ENCODE peak calls at places on chromosomes 12 and 14, in four cellular contexts. One of them, this sample, is unnamed.

GRCh38 chr14:20469890-20470858 is 968 bp downstream of the PNP start:
- DNase-seq in stomach: peak; percentile 40
- DNase-seq in SK-N-SH: peak; percentile 24
- DNase-seq in Panc1: peak; percentile 63
- DNase-seq in this sample: no peak

GRCh38 chr12:91382081-91382543 is 199.5 kb upstream of the DCN start:
- DNase-seq in stomach: peak; percentile 87
- DNase-seq in SK-N-SH: peak; percentile 22
- DNase-seq in Panc1: peak; percentile 53
- DNase-seq in this sample: peak; percentile 82

GRCh38 chr14:45893127-45893526 is 640.1 kb upstream of the MIS18BP1 start:
- DNase-seq in stomach: no peak
- DNase-seq in SK-N-SH: no peak
- DNase-seq in Panc1: no peak
- DNase-seq in this sample: no peak

GRCh38 chr12:31570880-31571279 is 20.1 kb downstream of the DENND5B start:
- DNase-seq in stomach: no peak
- DNase-seq in SK-N-SH: no peak
- DNase-seq in Panc1: no peak
- DNase-seq in this sample: no peak

GRCh38 chr14:93049867-93050331 is 65.8 kb downstream of the ITPK1 start:
- DNase-seq in stomach: peak; percentile 44
- DNase-seq in SK-N-SH: no peak
- DNase-seq in Panc1: no peak
- DNase-seq in this sample: peak; percentile 54

GRCh38 chr14:103185051-103186027 is 62.1 kb downstream of the TNFAIP2 start:
- DNase-seq in stomach: no peak
- DNase-seq in SK-N-SH: peak; percentile 65
- DNase-seq in Panc1: peak; percentile 32
- DNase-seq in this sample: no peak

GRCh38 chr12:6033546-6033945 is 88.5 kb upstream of the ANO2 start:
- DNase-seq in stomach: no peak
- DNase-seq in SK-N-SH: no peak
- DNase-seq in Panc1: no peak
- DNase-seq in this sample: no peak

GRCh38 chr12:42625611-42626010 is 36.1 kb upstream of the PRICKLE1 start:
- DNase-seq in stomach: no peak
- DNase-seq in SK-N-SH: peak; percentile 35
- DNase-seq in Panc1: no peak
- DNase-seq in this sample: no peak

GRCh38 chr14:105168496-105168978 is at the start of gene JAG2:
- DNase-seq in stomach: peak; percentile 67
- DNase-seq in SK-N-SH: peak; percentile 84
- DNase-seq in Panc1: no peak
- DNase-seq in this sample: peak; percentile 61

GRCh38 chr14:92505826-92506225 is 7.8 kb upstream of the RIN3 start:
- DNase-seq in stomach: no peak
- DNase-seq in SK-N-SH: no peak
- DNase-seq in Panc1: no peak
- DNase-seq in this sample: no peak

GRCh38 chr14:24037658-24038037 is 14.2 kb upstream of the CARMIL3 start:
- DNase-seq in stomach: peak; percentile 50
- DNase-seq in SK-N-SH: no peak
- DNase-seq in Panc1: no peak
- DNase-seq in this sample: no peak

GRCh38 chr12:124420972-124421674 is 126.2 kb downstream of the RFLNA start:
- DNase-seq in stomach: no peak
- DNase-seq in SK-N-SH: peak; percentile 90
- DNase-seq in Panc1: no peak
- DNase-seq in this sample: no peak

GRCh38 chr12:512933-513332 is 53.2 kb downstream of the B4GALNT3 start:
- DNase-seq in stomach: peak; percentile 24
- DNase-seq in SK-N-SH: no peak
- DNase-seq in Panc1: no peak
- DNase-seq in this sample: no peak
- TF ChIP-seq POLR2AphosphoS5 in stomach: no peak
- TF ChIP-seq POLR2AphosphoS5 in SK-N-SH: no peak
- TF ChIP-seq POLR2AphosphoS5 in Panc1: no peak
- TF ChIP-seq POLR2AphosphoS5 in this sample: no peak

GRCh38 chr14:33184587-33184986 is 245.9 kb downstream of the NPAS3 start:
- DNase-seq in stomach: no peak
- DNase-seq in SK-N-SH: peak; percentile 12
- DNase-seq in Panc1: no peak
- DNase-seq in this sample: no peak
- TF ChIP-seq CTCF in stomach: no peak
- TF ChIP-seq CTCF in SK-N-SH: peak; percentile 32
- TF ChIP-seq CTCF in Panc1: no peak
- TF ChIP-seq CTCF in this sample: no peak

GRCh38 chr12:1531160-1531653 is 63.2 kb downstream of the FBXL14 start:
- DNase-seq in stomach: no peak
- DNase-seq in SK-N-SH: no peak
- DNase-seq in Panc1: no peak
- DNase-seq in this sample: no peak

GRCh38 chr12:1528791-1529190 is 65.6 kb downstream of the FBXL14 start:
- DNase-seq in stomach: no peak
- DNase-seq in SK-N-SH: no peak
- DNase-seq in Panc1: no peak
- DNase-seq in this sample: no peak

GRCh38 chr12:1530592-1531159 is 63.7 kb downstream of the FBXL14 start:
- DNase-seq in stomach: no peak
- DNase-seq in SK-N-SH: peak; percentile 79
- DNase-seq in Panc1: no peak
- DNase-seq in this sample: no peak

GRCh38 chr12:1529228-1529861 is 65.0 kb downstream of the FBXL14 start:
- DNase-seq in stomach: no peak
- DNase-seq in SK-N-SH: no peak
- DNase-seq in Panc1: no peak
- DNase-seq in this sample: no peak

GRCh38 chr12:1529862-1530591 is 64.4 kb downstream of the FBXL14 start:
- DNase-seq in stomach: no peak
- DNase-seq in SK-N-SH: peak; percentile 81
- DNase-seq in Panc1: no peak
- DNase-seq in this sample: peak; percentile 33
- TF ChIP-seq POLR2AphosphoS5 in stomach: no peak
- TF ChIP-seq POLR2AphosphoS5 in SK-N-SH: no peak
- TF ChIP-seq POLR2AphosphoS5 in Panc1: no peak
- TF ChIP-seq POLR2AphosphoS5 in this sample: no peak

GRCh38 chr12:130661501-130662255 is 54.4 kb downstream of the RIMBP2 start:
- DNase-seq in stomach: no peak
- DNase-seq in SK-N-SH: no peak
- DNase-seq in Panc1: no peak
- DNase-seq in this sample: no peak
- TF ChIP-seq CTCF in stomach: no peak
- TF ChIP-seq CTCF in SK-N-SH: no peak
- TF ChIP-seq CTCF in Panc1: no peak
- TF ChIP-seq CTCF in this sample: no peak

GRCh38 chr12:53098354-53098981 is 1.0 kb downstream of the IGFBP6 start:
- DNase-seq in stomach: peak; percentile 24
- DNase-seq in SK-N-SH: no peak
- DNase-seq in Panc1: no peak
- DNase-seq in this sample: no peak
- TF ChIP-seq POLR2AphosphoS5 in stomach: no peak
- TF ChIP-seq POLR2AphosphoS5 in SK-N-SH: peak; percentile 66
- TF ChIP-seq POLR2AphosphoS5 in Panc1: no peak
- TF ChIP-seq POLR2AphosphoS5 in this sample: no peak

DNA sequence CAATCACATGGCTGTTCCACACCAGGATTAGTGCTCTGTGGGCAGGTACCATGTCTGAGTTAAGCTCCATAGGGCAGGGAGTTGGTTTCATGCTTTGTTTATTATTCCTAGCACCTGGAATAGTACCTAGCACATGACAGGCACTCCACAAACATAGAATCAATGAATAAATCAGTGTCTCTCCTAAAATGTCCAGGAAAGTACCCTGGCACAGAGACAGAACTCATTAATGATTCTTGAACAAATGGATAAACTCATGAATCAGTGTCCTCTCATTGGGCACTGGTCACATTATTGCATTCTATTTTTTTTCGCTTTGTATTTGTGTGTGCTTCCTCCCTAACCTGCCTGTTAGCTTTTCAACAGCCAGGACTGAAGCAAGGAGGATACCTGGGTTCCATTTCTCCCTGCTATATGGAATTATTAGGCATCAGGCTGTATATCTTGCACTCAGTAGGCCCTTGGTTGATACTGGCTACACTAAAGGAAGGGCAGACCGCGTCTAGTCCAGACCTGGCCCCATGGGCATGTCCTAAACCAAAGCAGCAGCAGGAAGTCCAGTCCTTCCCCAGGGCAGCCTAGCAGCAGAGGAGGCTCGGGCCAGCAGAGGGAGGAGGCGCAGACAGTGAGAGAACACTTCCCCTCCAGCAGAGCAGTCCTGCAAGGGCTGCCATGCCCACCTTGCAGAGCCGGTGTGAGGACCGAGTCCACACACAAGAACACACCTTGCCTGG is 18.4 kb downstream of the HDAC7 start:
- DNase-seq in stomach: no peak
- DNase-seq in SK-N-SH: no peak
- DNase-seq in Panc1: no peak
- DNase-seq in this sample: peak; percentile 27
- TF ChIP-seq CTCF in stomach: no peak
- TF ChIP-seq CTCF in SK-N-SH: no peak
- TF ChIP-seq CTCF in Panc1: no peak
- TF ChIP-seq CTCF in this sample: no peak

GRCh38 chr12:57456737-57457490 is 1.8 kb downstream of the INHBE start:
- DNase-seq in stomach: no peak
- DNase-seq in SK-N-SH: no peak
- DNase-seq in Panc1: no peak
- DNase-seq in this sample: no peak

GRCh38 chr12:57455374-57456144 is 452 bp downstream of the INHBE start:
- DNase-seq in stomach: no peak
- DNase-seq in SK-N-SH: no peak
- DNase-seq in Panc1: no peak
- DNase-seq in this sample: no peak

GRCh38 chr12:57454566-57455373 is at the start of gene INHBE:
- DNase-seq in stomach: no peak
- DNase-seq in SK-N-SH: no peak
- DNase-seq in Panc1: no peak
- DNase-seq in this sample: no peak

GRCh38 chr12:57454213-57454565 is 918 bp upstream of the INHBE start:
- DNase-seq in stomach: no peak
- DNase-seq in SK-N-SH: no peak
- DNase-seq in Panc1: no peak
- DNase-seq in this sample: no peak

DNA sequence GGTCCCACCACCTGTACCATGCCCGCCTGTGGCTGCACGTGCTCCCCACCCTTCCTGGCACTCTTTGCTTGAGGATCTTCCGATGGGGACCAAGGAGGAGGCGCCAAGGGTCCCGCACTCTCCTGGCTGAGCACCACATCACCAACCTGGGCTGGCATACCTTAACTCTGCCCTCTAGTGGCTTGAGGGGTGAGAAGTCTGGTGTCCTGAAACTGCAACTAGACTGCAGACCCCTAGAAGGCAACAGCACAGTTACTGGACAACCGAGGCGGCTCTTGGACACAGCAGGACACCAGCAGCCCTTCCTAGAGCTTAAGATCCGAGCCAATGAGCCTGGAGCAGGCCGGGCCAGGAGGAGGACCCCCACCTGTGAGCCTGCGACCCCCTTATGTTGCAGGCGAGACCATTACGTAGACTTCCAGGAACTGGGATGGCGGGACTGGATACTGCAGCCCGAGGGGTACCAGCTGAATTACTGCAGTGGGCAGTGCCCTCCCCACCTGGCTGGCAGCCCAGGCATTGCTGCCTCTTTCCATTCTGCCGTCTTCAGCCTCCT is 1.1 kb downstream of the INHBE start:
- DNase-seq in stomach: no peak
- DNase-seq in SK-N-SH: no peak
- DNase-seq in Panc1: no peak
- DNase-seq in this sample: peak; percentile 25
- TF ChIP-seq POLR2AphosphoS5 in stomach: no peak
- TF ChIP-seq POLR2AphosphoS5 in SK-N-SH: no peak
- TF ChIP-seq POLR2AphosphoS5 in Panc1: no peak
- TF ChIP-seq POLR2AphosphoS5 in this sample: no peak

GRCh38 chr12:57735952-57736742 is 2.4 kb downstream of the AGAP2 start:
- DNase-seq in stomach: no peak
- DNase-seq in SK-N-SH: peak; percentile 87
- DNase-seq in Panc1: no peak
- DNase-seq in this sample: no peak
- TF ChIP-seq CTCF in stomach: no peak
- TF ChIP-seq CTCF in SK-N-SH: peak; percentile 53
- TF ChIP-seq CTCF in Panc1: peak; percentile 80
- TF ChIP-seq CTCF in this sample: no peak

DNA sequence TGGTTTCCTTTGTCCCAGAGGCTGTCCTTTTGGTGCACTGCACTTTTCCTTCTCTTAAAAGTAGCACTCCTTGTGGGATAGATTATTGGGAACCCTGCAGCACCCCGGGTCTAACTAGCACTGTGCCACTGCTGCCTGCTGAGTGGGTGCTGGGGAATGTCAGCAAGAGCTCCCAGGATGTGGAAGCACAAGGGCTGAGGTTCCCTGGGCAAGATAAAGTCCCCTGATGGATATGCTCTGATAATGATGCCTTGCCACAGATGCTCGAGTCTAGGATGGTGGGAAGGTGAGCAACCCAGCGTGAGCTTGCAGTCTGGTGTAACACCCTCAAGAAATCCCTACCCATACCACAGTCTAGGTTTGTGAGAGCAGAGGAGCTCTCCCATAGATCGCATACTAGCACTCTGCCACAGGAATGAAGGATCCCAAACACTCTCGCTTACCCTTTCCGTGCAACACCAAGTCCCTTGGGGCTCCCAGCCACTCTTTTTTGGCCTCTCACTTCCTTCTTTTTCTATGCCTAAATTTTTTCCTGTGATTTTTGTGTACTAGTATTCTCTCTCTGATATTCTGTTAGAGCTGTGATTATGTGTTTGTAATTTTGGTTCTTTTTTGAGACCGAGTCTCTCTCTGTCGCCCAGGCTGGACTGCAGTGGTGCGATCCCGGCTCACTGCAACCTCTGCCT is 32.7 kb downstream of the USP15 start:
- DNase-seq in stomach: no peak
- DNase-seq in SK-N-SH: no peak
- DNase-seq in Panc1: no peak
- DNase-seq in this sample: no peak
- TF ChIP-seq POLR2AphosphoS5 in stomach: no peak
- TF ChIP-seq POLR2AphosphoS5 in SK-N-SH: no peak
- TF ChIP-seq POLR2AphosphoS5 in Panc1: no peak
- TF ChIP-seq POLR2AphosphoS5 in this sample: no peak